ENCODE peak calls at places on chromosomes 4 and X, in six cellular contexts. L is fibroblast of lung, G is osteoblast, U is aorta, T is right atrium auricular region, J is neural progenitor cell. Y is an unnamed sample.

GRCh38 chrX:41010188-41010846 is 74.9 kb upstream of the USP9X start:
- DNase-seq in L (peak; percentile 90), G (peak; percentile 79), U (peak; percentile 83), T (peak; percentile 85), J (peak; percentile 52), Y (peak; percentile 94)

GRCh38 chrX:39196192-39197102 is 395.2 kb downstream of the MID1IP1 start:
- DNase-seq in L (peak; percentile 88), G (no peak), U (no peak), T (no peak), J (no peak), Y (no peak)

GRCh38 chrX:53481093-53481492 is 46.9 kb upstream of the HSD17B10 start:
- DNase-seq in L (no peak), G (no peak), U (no peak), T (no peak), J (peak; percentile 19), Y (no peak)

GRCh38 chr4:101356928-101357327 is 9.6 kb upstream of the PPP3CA start:
- DNase-seq in L (peak; percentile 99), G (peak; percentile 60), U (no peak), T (no peak), J (no peak), Y (no peak)

GRCh38 chr4:26424143-26424542 is 66.1 kb downstream of the CCKAR start:
- DNase-seq in L (peak; percentile 44), G (no peak), U (no peak), T (no peak), J (no peak), Y (no peak)

GRCh38 chrX:17242470-17242869 is 132.5 kb upstream of the NHS start:
- DNase-seq in L (peak; percentile 36), G (peak; percentile 83), U (no peak), T (peak; percentile 59), J (peak; percentile 62), Y (no peak)

GRCh38 chr4:105451346-105451745 is 22.5 kb downstream of the PPA2 start:
- DNase-seq in L (no peak), G (no peak), U (no peak), T (no peak), J (no peak), Y (no peak)

GRCh38 chrX:50093627-50094026 is 107.2 kb downstream of the AKAP4 start:
- DNase-seq in L (no peak), G (no peak), U (no peak), T (no peak), J (no peak), Y (no peak)

GRCh38 chr4:137707626-137708025 is 175.3 kb upstream of the PCDH18 start:
- DNase-seq in L (peak; percentile 72), G (peak; percentile 43), U (no peak), T (no peak), J (no peak), Y (no peak)

GRCh38 chr4:2662598-2662997 is 93.5 kb downstream of the TNIP2 start:
- DNase-seq in L (peak; percentile 87), G (peak; percentile 85), U (no peak), T (no peak), J (no peak), Y (no peak)

GRCh38 chr4:7557447-7557846 is 122.7 kb upstream of the PSAPL1 start:
- DNase-seq in L (peak; percentile 90), G (peak; percentile 98), U (no peak), T (no peak), J (no peak), Y (no peak)

GRCh38 chr4:24689212-24689611 is 104.9 kb upstream of the DHX15 start:
- DNase-seq in L (peak; percentile 6), G (no peak), U (no peak), T (no peak), J (no peak), Y (no peak)
- H3K9me3 ChIP-seq in L (no peaks in the 10 kb centered on the region), G (no peaks in the 10 kb centered on the region), U (peaks cover 4% of the 10 kb centered on the region), T (no peaks in the 10 kb centered on the region), J (no peaks in the 10 kb centered on the region), Y (no peaks in the 10 kb centered on the region)

GRCh38 chr4:587671-588350 is 11.7 kb upstream of the TMEM271 start:
- DNase-seq in L (no peak), G (no peak), U (no peak), T (no peak), J (no peak), Y (no peak)

GRCh38 chr4:588351-588849 is 12.3 kb upstream of the TMEM271 start:
- DNase-seq in L (no peak), G (peak; percentile 50), U (no peak), T (no peak), J (no peak), Y (no peak)

GRCh38 chr4:592825-593520 is 16.9 kb upstream of the TMEM271 start:
- DNase-seq in L (no peak), G (no peak), U (no peak), T (no peak), J (no peak), Y (no peak)

GRCh38 chr4:589219-589963 is 13.3 kb upstream of the TMEM271 start:
- DNase-seq in L (no peak), G (peak; percentile 41), U (no peak), T (no peak), J (no peak), Y (no peak)

DNA sequence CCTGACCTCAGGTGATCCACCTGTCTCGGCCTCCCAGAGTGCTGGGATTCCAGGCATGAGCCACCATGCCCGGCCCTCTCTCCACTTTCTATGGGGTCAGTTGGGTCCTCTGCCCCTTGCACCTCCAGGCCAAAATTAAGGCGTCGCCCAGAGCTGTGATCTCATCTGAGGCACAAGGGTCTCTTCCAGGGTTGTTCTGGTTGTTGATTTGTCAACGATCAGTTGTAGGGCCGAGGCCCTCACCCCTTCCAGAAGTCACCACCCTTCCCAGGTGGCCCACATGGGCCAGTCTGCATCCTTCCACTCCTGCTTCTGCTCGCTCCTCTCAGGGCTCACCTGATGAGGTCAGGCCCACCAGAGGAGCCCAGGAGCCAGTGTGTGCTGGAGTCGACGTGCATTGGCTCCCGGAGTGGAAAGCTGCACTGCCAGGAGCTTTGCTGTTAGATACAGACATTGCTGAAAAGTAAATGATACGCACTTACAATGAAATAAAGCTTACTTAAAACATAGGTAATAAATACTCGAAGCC is 14.3 kb upstream of the TMEM271 start:
- DNase-seq in L (no peak), G (peak; percentile 39), U (no peak), T (no peak), J (no peak), Y (no peak)
- H3K9me3 ChIP-seq in L (no peaks in the 10 kb centered on the region), G (no peaks in the 10 kb centered on the region), U (peaks cover 6% of the 10 kb centered on the region), T (no peaks in the 10 kb centered on the region), J (no peaks in the 10 kb centered on the region), Y (no peaks in the 10 kb centered on the region)

DNA sequence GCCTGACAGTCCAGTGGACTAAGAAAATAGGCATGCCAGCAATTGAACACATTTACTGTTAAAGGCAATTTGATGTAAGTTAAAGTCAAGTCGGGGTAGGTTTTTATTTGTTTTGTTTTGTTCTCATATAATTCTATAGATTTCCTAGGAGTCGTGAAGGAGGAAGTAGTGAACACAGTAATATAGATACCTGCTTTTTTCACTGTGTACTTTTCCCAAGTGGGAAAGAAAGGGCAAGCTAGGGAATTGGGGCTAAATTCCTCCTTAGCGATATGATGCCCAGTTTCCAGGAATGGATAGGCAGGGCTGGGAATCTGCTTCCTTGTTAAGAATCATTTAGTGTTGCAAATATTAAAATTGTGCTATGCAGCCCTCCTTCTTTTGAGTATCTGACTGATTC is 271.0 kb downstream of the ARHGAP24 start:
- DNase-seq in L (no peak), G (no peak), U (no peak), T (no peak), J (no peak), Y (no peak)
- H3K9me3 ChIP-seq in L (no peaks in the 10 kb centered on the region), G (no peaks in the 10 kb centered on the region), U (no peaks in the 10 kb centered on the region), T (no peaks in the 10 kb centered on the region), J (no peaks in the 10 kb centered on the region), Y (no peaks in the 10 kb centered on the region)

GRCh38 chrX:151687635-151688034 is 7.6 kb upstream of the PRRG3 start:
- DNase-seq in L (no peak), G (no peak), U (no peak), T (peak; percentile 38), J (no peak), Y (no peak)

GRCh38 chrX:151692825-151693224 is 2.4 kb upstream of the PRRG3 start:
- DNase-seq in L (no peak), G (no peak), U (no peak), T (no peak), J (no peak), Y (no peak)

GRCh38 chrX:151694121-151694520 is 1.1 kb upstream of the PRRG3 start:
- DNase-seq in L (no peak), G (no peak), U (no peak), T (no peak), J (no peak), Y (no peak)

DNA sequence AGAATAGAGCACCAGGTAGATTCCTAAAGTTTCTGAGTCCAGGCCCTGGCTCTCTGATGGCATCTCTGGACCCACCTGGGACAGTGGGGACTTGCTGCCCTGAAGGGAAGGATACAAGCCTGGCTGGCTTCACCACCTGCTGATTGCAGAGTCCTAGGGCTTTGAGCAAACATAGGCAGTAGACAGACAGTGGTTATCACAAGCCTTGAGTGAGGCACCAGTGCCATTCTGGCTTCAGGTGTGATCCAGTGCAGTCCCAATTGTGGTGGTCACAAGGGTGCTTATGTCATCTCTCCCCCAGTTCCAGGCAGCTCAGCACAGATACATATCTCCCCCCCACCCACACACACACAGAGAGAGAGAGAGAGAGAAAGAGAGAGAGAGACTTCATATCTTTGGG is 6.6 kb upstream of the PRRG3 start:
- DNase-seq in L (no peak), G (no peak), U (no peak), T (no peak), J (no peak), Y (no peak)
- H3K9me3 ChIP-seq in L (no peaks in the 10 kb centered on the region), G (no peaks in the 10 kb centered on the region), U (peaks cover 1% of the 10 kb centered on the region), T (no peaks in the 10 kb centered on the region), J (no peaks in the 10 kb centered on the region), Y (no peaks in the 10 kb centered on the region)

GRCh38 chr4:18846313-18846712 is 824.8 kb upstream of the LCORL start:
- DNase-seq in L (no peak), G (no peak), U (no peak), T (no peak), J (no peak), Y (no peak)

GRCh38 chr4:18847276-18847890 is 825.8 kb upstream of the LCORL start:
- DNase-seq in L (peak; percentile 37), G (no peak), U (no peak), T (no peak), J (no peak), Y (no peak)

GRCh38 chr4:18840499-18840898 is 818.9 kb upstream of the LCORL start:
- DNase-seq in L (peak; percentile 35), G (peak; percentile 36), U (no peak), T (no peak), J (no peak), Y (no peak)

GRCh38 chr4:18842431-18842830 is 820.9 kb upstream of the LCORL start:
- DNase-seq in L (no peak), G (no peak), U (no peak), T (no peak), J (no peak), Y (no peak)

GRCh38 chr4:18844726-18845125 is 823.2 kb upstream of the LCORL start:
- DNase-seq in L (peak; percentile 77), G (no peak), U (no peak), T (no peak), J (no peak), Y (no peak)
- H3K9me3 ChIP-seq in L (no peaks in the 10 kb centered on the region), G (peaks cover 2% of the 10 kb centered on the region), U (peaks cover 5% of the 10 kb centered on the region), T (no peaks in the 10 kb centered on the region), J (no peaks in the 10 kb centered on the region), Y (peaks cover 3% of the 10 kb centered on the region)